ENCODE peak calls at places on chromosomes 12 and 14, in six cellular contexts. P is stomach, J is gastrocnemius medialis, D is prostate gland, O is IMR-90, W is body of pancreas. L is an unnamed sample. For H3K9me3, the result is how much of the 10 kb centered on the place peaks cover.

GRCh38 chr12:114888458-114888857 is 204.5 kb upstream of the TBX3 start:
- DNase-seq in P (no peak), J (no peak), D (no peak), O (peak), W (no peak), L (no peak)

GRCh38 chr12:42143401-42144173 is 1.1 kb downstream of the GXYLT1 start:
- DNase-seq in P (no peak), J (no peak), D (peak), O (peak), W (no peak), L (no peak)

GRCh38 chr14:63605041-63605532 is 36.6 kb downstream of the WDR89 start:
- DNase-seq in P (no peak), J (no peak), D (no peak), O (peak), W (no peak), L (no peak)

GRCh38 chr12:130440411-130441080 is 102.9 kb downstream of the PIWIL1 start:
- DNase-seq in P (no peak), J (no peak), D (no peak), O (no peak), W (no peak), L (no peak)

GRCh38 chr14:37253905-37254304 is 56.2 kb downstream of the MIPOL1 start:
- DNase-seq in P (no peak), J (no peak), D (no peak), O (peak), W (peak), L (no peak)

GRCh38 chr12:20472089-20472488 is 103.8 kb downstream of the PDE3A start:
- DNase-seq in P (no peak), J (no peak), D (no peak), O (no peak), W (no peak), L (no peak)

GRCh38 chr14:90555126-90556049 is 158.6 kb downstream of the CALM1 start:
- DNase-seq in P (no peak), J (no peak), D (no peak), O (no peak), W (no peak), L (no peak)

GRCh38 chr14:38808734-38809455 is 294.1 kb downstream of the SEC23A start:
- DNase-seq in P (peak), J (no peak), D (no peak), O (no peak), W (no peak), L (no peak)

GRCh38 chr14:69673099-69673498 is 61.7 kb downstream of the SUSD6 start:
- DNase-seq in P (no peak), J (no peak), D (no peak), O (no peak), W (no peak), L (no peak)

GRCh38 chr12:13033266-13033875 is 10.8 kb upstream of the FAM234B start:
- DNase-seq in P (no peak), J (no peak), D (no peak), O (peak), W (no peak), L (no peak)

GRCh38 chr12:29609431-29610215 is 112.1 kb upstream of the OVCH1 start:
- DNase-seq in P (no peak), J (no peak), D (no peak), O (no peak), W (no peak), L (no peak)

GRCh38 chr12:31322651-31323248 is 3.2 kb downstream of the SINHCAF start:
- DNase-seq in P (no peak), J (no peak), D (peak), O (peak), W (no peak), L (no peak)
- TF ChIP-seq POLR2A in P (no peak), J (no peak), D (no peak), O (no peak), W (no peak), L (no peak)

DNA sequence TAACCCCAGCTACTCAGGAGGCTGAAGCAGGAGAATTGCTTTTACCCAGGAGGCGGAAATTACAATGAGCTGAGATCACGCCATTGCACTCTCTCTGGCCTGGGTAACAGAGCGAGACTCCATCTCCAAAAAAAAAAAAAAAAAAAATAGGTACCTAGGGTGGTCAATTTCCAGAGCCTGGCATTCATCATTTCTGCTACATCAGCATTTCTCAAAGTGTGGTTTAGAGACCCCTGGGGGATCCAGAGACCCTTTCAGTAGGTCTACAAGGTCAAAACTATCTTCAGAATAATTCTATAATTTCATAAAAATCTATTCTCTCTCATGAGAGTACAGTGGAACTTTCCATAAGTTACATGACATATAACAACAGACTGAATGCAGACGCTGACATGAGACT is 19.9 kb downstream of the CERS5 start:
- DNase-seq in P (no peak), J (no peak), D (no peak), O (no peak), W (no peak), L (no peak)
- TF ChIP-seq CTCF in P (no peak), J (no peak), D (no peak), O (no peak), W (no peak), L (no peak)

GRCh38 chr12:92395322-92395721 is 249.7 kb upstream of the BTG1 start:
- DNase-seq in P (no peak), J (no peak), D (no peak), O (no peak), W (no peak), L (no peak)
- H3K9me3 ChIP-seq in P (under half), J (under half), D (under half), O (under half), W (under half), L (under half)

GRCh38 chr14:73757876-73758391 is 43.8 kb upstream of the PNMA1 start:
- DNase-seq in P (no peak), J (no peak), D (no peak), O (no peak), W (no peak), L (no peak)
- TF ChIP-seq POLR2A in P (no peak), J (no peak), D (no peak), O (no peak), W (no peak), L (peak)

DNA sequence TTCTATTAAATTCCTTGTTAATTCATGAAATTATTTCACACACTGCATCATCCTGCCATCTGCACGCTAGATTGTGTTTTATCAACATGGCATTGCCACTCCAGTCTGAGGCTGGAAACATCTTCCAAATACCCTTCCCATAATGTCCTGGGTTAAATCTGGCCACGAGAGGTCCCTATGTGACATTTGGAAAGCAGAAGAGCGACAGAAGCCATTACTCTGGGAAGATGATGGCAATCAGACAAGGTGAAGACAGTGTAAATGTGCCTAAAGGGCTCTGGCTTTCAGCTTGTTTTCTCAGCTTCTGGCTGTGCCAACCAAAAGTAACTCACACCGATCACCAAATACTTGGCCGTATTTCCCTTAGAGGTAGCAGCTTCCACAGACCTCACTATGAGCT is 144.8 kb downstream of the CAPZA3 start:
- DNase-seq in P (no peak), J (no peak), D (no peak), O (no peak), W (no peak), L (no peak)
- TF ChIP-seq CTCF in P (no peak), J (no peak), D (no peak), O (no peak), W (no peak), L (no peak)

GRCh38 chr12:132887513-132888341 is at the start of gene CHFR:
- DNase-seq in P (peak), J (peak), D (peak), O (peak), W (peak), L (peak)

GRCh38 chr12:132886529-132887477 is 602 bp downstream of the CHFR start:
- DNase-seq in P (peak), J (no peak), D (no peak), O (peak), W (peak), L (no peak)

DNA sequence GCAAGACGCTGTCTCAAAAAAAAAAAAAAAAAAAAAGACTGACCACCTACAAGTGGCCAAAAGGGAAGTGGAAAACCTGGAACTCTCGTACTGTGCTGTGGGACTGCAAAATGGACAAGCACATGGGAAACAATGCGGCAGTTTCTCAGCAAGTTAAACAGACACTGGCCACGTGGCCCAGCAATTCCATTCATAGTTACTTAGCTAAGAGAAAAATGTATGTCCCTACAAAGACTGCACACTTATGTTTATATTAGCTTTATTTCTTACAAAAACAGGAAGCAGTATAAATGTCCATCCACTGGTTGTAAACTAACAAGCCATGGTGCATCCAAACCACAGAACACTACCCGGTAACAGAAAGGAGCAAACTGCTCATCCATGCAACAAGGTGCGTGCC is 5.6 kb downstream of the CHFR start:
- DNase-seq in P (no peak), J (no peak), D (no peak), O (peak), W (no peak), L (no peak)
- H3K9me3 ChIP-seq in P (under half), J (under half), D (under half), O (under half), W (under half), L (under half)

GRCh38 chr12:123233505-123234299 is 466 bp downstream of the MTRFR start:
- DNase-seq in P (no peak), J (no peak), D (no peak), O (no peak), W (no peak), L (no peak)

GRCh38 chr12:123237646-123238329 is 4.6 kb downstream of the MTRFR start:
- DNase-seq in P (peak), J (peak), D (peak), O (peak), W (peak), L (no peak)

GRCh38 chr12:123231931-123232330 is 1.0 kb downstream of the MPHOSPH9 start:
- DNase-seq in P (no peak), J (no peak), D (no peak), O (no peak), W (no peak), L (no peak)

GRCh38 chr12:123232472-123232806 is 502 bp downstream of the MPHOSPH9 start:
- DNase-seq in P (no peak), J (peak), D (peak), O (no peak), W (no peak), L (no peak)

GRCh38 chr12:123232807-123233504 is at the start of the genes MPHOSPH9 and MTRFR:
- DNase-seq in P (peak), J (peak), D (peak), O (peak), W (peak), L (peak)
- TF ChIP-seq POLR2A in P (no peak), J (peak), D (peak), O (peak), W (peak), L (peak)

L was measured in right lobe of liver.